ENCODE peak calls at places on chromosomes 16 and 17, in six cellular contexts. F is A549, R is HepG2, E is heart left ventricle, V is IMR-90, P is Peyer's patch. O is an unnamed sample.

GRCh38 chr16:19717319-19717718 is 708 bp downstream of the KNOP1 start:
- DNase-seq in E (no peak), R (no peak), V (peak; percentile 8), P (no peak), F (no peak), O (no peak)

GRCh38 chr17:45155483-45155882 is 6.2 kb upstream of the HEXIM2 start:
- DNase-seq in P (no peak), E (no peak), V (no peak), F (no peak), R (no peak), O (no peak)

GRCh38 chr16:68365167-68365817 is 54.5 kb downstream of the PRMT7 start:
- DNase-seq in V (no peak), E (peak; percentile 50), F (no peak), R (no peak), P (no peak), O (no peak)

GRCh38 chr16:3249451-3249850 is 7.0 kb downstream of the MEFV start:
- DNase-seq in V (no peak), R (no peak), F (no peak), P (no peak), E (no peak), O (no peak)

GRCh38 chr16:70470927-70471341 is 16.5 kb downstream of the FCSK start:
- DNase-seq in F (peak; percentile 65), P (peak; percentile 65), E (peak; percentile 65), R (peak; percentile 61), V (peak; percentile 10), O (no peak)

GRCh38 chr17:77352441-77352840 is 211.7 kb downstream of the SEC14L1 start:
- DNase-seq in R (no peak), V (no peak), P (no peak), E (no peak), F (no peak), O (no peak)

GRCh38 chr17:35715416-35715815 is 16.0 kb upstream of the RASL10B start:
- DNase-seq in V (no peak), E (no peak), R (no peak), F (no peak), P (no peak), O (no peak)

GRCh38 chr16:60564588-60564987 is 1471.7 kb downstream of the CDH8 start:
- DNase-seq in V (no peak), F (no peak), P (no peak), E (no peak), R (no peak), O (no peak)

GRCh38 chr17:73929860-73930430 is 273.5 kb upstream of the RPL38 start:
- DNase-seq in R (no peak), E (no peak), P (no peak), F (no peak), V (no peak), O (no peak)

GRCh38 chr17:10075919-10076318 is 122.5 kb downstream of the GAS7 start:
- DNase-seq in E (no peak), F (no peak), R (no peak), V (no peak), P (no peak), O (no peak)

GRCh38 chr17:18115517-18115916 is 7.0 kb downstream of the MYO15A start:
- DNase-seq in E (no peak), V (no peak), F (no peak), P (no peak), R (no peak), O (no peak)

GRCh38 chr16:82639666-82640336 is 13.0 kb downstream of the CDH13 start:
- DNase-seq in E (peak; percentile 58), R (peak; percentile 46), V (peak; percentile 58), P (peak; percentile 65), F (peak; percentile 55), O (no peak)

GRCh38 chr17:5592382-5592781 is 8.1 kb upstream of the NLRP1 start:
- DNase-seq in V (peak; percentile 44), P (no peak), E (no peak), R (peak; percentile 33), F (peak; percentile 53), O (no peak)

GRCh38 chr16:2753523-2754020 is 1.1 kb downstream of the SRRM2 start:
- DNase-seq in R (no peak), E (no peak), F (no peak), V (no peak), P (peak; percentile 34), O (no peak)

GRCh38 chr16:88298882-88299745 is 83.6 kb upstream of the ZNF469 start:
- DNase-seq in F (no peak), R (no peak), E (no peak), P (no peak), V (peak; percentile 68), O (no peak)

GRCh38 chr17:68775338-68775737 is 174.2 kb upstream of the FAM20A start:
- DNase-seq in V (no peak), E (no peak), P (no peak), R (no peak), F (no peak), O (no peak)

GRCh38 chr16:24409045-24409444 is 130.3 kb upstream of the RBBP6 start:
- DNase-seq in F (peak; percentile 55), V (no peak), R (no peak), E (no peak), P (no peak), O (no peak)

GRCh38 chr16:19913306-19913717 is 28.7 kb upstream of the GPRC5B start:
- DNase-seq in F (no peak), E (no peak), R (no peak), V (no peak), P (no peak), O (no peak)

GRCh38 chr16:87931504-87931903 is 4.8 kb downstream of the CA5A start:
- DNase-seq in V (no peak), F (no peak), R (no peak), P (no peak), E (no peak), O (no peak)

GRCh38 chr17:35254107-35254802 is 11.4 kb downstream of the SLFN5 start:
- DNase-seq in V (peak; percentile 97), E (peak; percentile 44), R (peak; percentile 56), F (peak; percentile 97), P (no peak), O (peak; percentile 24)

GRCh38 chr17:48901241-48901640 is 7.0 kb upstream of the UBE2Z start:
- DNase-seq in P (no peak), F (no peak), R (no peak), E (no peak), V (no peak), O (no peak)

GRCh38 chr17:36652716-36653115 is 51.3 kb downstream of the MRM1 start:
- DNase-seq in F (no peak), E (no peak), V (no peak), P (peak; percentile 56), R (no peak), O (no peak)

GRCh38 chr17:286571-286970 is 66.0 kb downstream of the RPH3AL start:
- DNase-seq in P (no peak), F (no peak), R (no peak), E (peak; percentile 6), V (no peak), O (peak; percentile 3)

GRCh38 chr16:12366313-12366712 is 389.8 kb downstream of the SNX29 start:
- DNase-seq in F (no peak), P (no peak), V (no peak), R (no peak), E (no peak), O (no peak)

GRCh38 chr17:48592592-48592991 is 987 bp downstream of the HOXB5 start:
- DNase-seq in V (peak; percentile 10), E (no peak), F (no peak), P (no peak), R (no peak), O (no peak)

GRCh38 chr17:19507673-19508326 is 25.9 kb upstream of the SLC47A1 start:
- DNase-seq in F (peak; percentile 95), P (peak; percentile 93), R (peak; percentile 82), V (peak; percentile 92), E (peak; percentile 89), O (peak; percentile 92)
- TF ChIP-seq POLR2A in F (peak; percentile 40), P (no peak), R (no peak), V (no peak), E (peak; percentile 27), O (peak; percentile 62)

DNA sequence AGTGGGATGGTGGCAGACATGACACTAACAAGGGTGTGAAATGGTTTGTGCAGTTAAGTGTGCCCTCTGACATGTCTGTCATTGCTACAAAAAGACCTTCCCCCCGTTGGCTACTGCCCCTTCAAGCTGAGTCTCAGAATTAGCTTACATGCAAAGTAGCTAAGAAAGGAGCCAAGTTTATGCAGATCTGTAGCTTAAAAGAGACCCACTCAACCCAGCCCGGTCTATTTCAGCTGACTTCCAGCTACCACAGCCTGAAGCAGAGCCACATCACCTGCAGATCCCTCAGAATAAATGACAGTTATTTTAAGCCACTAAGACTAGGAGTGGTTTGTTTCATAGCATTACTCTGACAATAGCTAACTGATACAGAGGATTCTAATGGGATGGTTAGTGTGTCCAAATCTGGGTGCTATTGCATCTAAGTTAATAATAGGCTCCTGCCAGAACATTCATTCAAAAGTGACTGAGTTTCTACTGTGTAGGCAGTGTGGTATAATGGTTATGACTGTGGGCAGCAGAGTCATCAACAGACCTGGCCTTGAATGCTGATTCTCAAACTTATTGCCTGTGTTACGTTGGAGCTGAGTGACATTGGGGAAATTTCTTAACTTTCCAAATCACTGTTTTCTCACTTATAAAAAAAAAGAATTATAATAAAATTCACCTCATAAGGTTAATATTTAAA is 11.7 kb downstream of the C17orf67 start:
- DNase-seq in F (no peak), V (no peak), R (no peak), E (no peak), P (no peak), O (no peak)
- H3K4me3 ChIP-seq in F (no peak overlapping the region), V (no peak overlapping the region), R (no peak overlapping the region), E (no peak overlapping the region), P (no peak overlapping the region), O (no peak overlapping the region)

GRCh38 chr17:75897076-75898019 is 597 bp upstream of the TRIM65 start:
- DNase-seq in R (no peak), F (no peak), P (peak; percentile 42), E (no peak), V (no peak), O (peak; percentile 34)

GRCh38 chr17:75894049-75894742 is 2.6 kb downstream of the TRIM65 start:
- DNase-seq in V (no peak), P (peak; percentile 43), E (no peak), R (peak; percentile 65), F (no peak), O (no peak)

GRCh38 chr17:75898791-75899190 is 2.0 kb upstream of the TRIM65 start:
- DNase-seq in V (no peak), F (no peak), E (no peak), P (no peak), R (no peak), O (no peak)

GRCh38 chr17:75898065-75898464 is 1.3 kb upstream of the TRIM65 start:
- DNase-seq in E (no peak), R (no peak), P (peak; percentile 37), F (no peak), V (no peak), O (no peak)

GRCh38 chr17:75896360-75897075 is at the start of gene TRIM65:
- DNase-seq in F (peak; percentile 83), P (peak; percentile 92), V (peak; percentile 74), E (peak; percentile 94), R (peak; percentile 56), O (peak; percentile 76)
- TF ChIP-seq POLR2A in F (peak; percentile 95), P (peak; percentile 62), V (no peak), E (peak; percentile 84), R (no peak), O (peak; percentile 77)

GRCh38 chr17:79924639-79924976 is 85.4 kb upstream of the CBX4 start:
- DNase-seq in E (no peak), R (no peak), V (no peak), F (no peak), P (no peak), O (no peak)
- H3K4me3 ChIP-seq in E (no peak overlapping the region), R (no peak overlapping the region), V (no peak overlapping the region), F (no peak overlapping the region), P (no peak overlapping the region), O (no peak overlapping the region)

O was measured in tibial nerve.